ENCODE peak calls at places on chromosomes 4 and X, in seven cellular contexts. R is Panc1, V is HCT116, H is GM12878, E is K562, F is upper lobe of left lung, N is GM23338. O is an unnamed sample. For H3K4me1, the result is how much of the 10 kb centered on the place peaks cover.

GRCh38 chrX:54030329-54030728 is 13.9 kb downstream of the PHF8 start:
- ATAC-seq in R (no peak), V (no peak), H (no peak), E (no peak), F (no peak), N (no peak), O (no peak)

GRCh38 chr4:102878901-102879300 is 10.1 kb downstream of the CISD2 start:
- ATAC-seq in R (no peak), V (no peak), H (no peak), E (no peak), F (no peak), N (no peak), O (no peak)

GRCh38 chr4:87679449-87680169 is 29.5 kb downstream of the DMP1 start:
- ATAC-seq in R (no peak), V (peak), H (peak), E (peak), F (no peak), N (peak), O (peak)

GRCh38 chr4:26307027-26307426 is 13.8 kb upstream of the RBPJ start:
- ATAC-seq in R (no peak), V (no peak), H (no peak), E (peak), F (no peak), N (no peak), O (no peak)

GRCh38 chr4:143294710-143295109 is 42.0 kb upstream of the GAB1 start:
- ATAC-seq in R (no peak), V (no peak), H (no peak), E (no peak), F (no peak), N (no peak), O (peak)

GRCh38 chrX:49960061-49960460 is 37.7 kb downstream of the CLCN5 start:
- ATAC-seq in R (no peak), V (no peak), H (no peak), E (no peak), F (no peak), N (no peak), O (no peak)

GRCh38 chr4:4535590-4535989 is 6.3 kb downstream of the STX18 start:
- ATAC-seq in R (no peak), V (no peak), H (no peak), E (no peak), F (no peak), N (no peak), O (no peak)

GRCh38 chr4:102317459-102317858 is 27.8 kb downstream of the SLC39A8 start:
- ATAC-seq in R (no peak), V (no peak), H (no peak), E (peak), F (no peak), N (no peak), O (no peak)

GRCh38 chr4:83361416-83362196 is 27.0 kb upstream of the HPSE start:
- ATAC-seq in R (no peak), V (no peak), H (no peak), E (peak), F (no peak), N (peak), O (no peak)

GRCh38 chr4:71692198-71692597 is 91.7 kb downstream of the GC start:
- ATAC-seq in R (no peak), V (no peak), H (no peak), E (no peak), F (no peak), N (no peak), O (no peak)

GRCh38 chrX:23803931-23804381 is 21.0 kb downstream of the SAT1 start:
- ATAC-seq in R (no peak), V (no peak), H (no peak), E (no peak), F (peak), N (no peak), O (peak)

GRCh38 chrX:100880368-100880767 is 6.2 kb upstream of the NOX1 start:
- ATAC-seq in R (no peak), V (no peak), H (no peak), E (no peak), F (no peak), N (no peak), O (no peak)

GRCh38 chrX:44747317-44747716 is 96.5 kb upstream of the DUSP21 start:
- ATAC-seq in R (no peak), V (no peak), H (no peak), E (no peak), F (no peak), N (no peak), O (no peak)

GRCh38 chrX:110381216-110381615 is 22.6 kb downstream of the RTL9 start:
- ATAC-seq in R (no peak), V (no peak), H (no peak), E (no peak), F (no peak), N (no peak), O (no peak)

GRCh38 chr4:108215055-108215454 is 46.3 kb upstream of the LEF1 start:
- ATAC-seq in R (no peak), V (no peak), H (no peak), E (no peak), F (no peak), N (no peak), O (no peak)

GRCh38 chr4:95219109-95219508 is 329.7 kb downstream of the UNC5C start:
- ATAC-seq in R (no peak), V (no peak), H (no peak), E (no peak), F (no peak), N (no peak), O (no peak)

GRCh38 chrX:39260965-39261364 is 459.7 kb downstream of the MID1IP1 start:
- ATAC-seq in R (no peak), V (no peak), H (peak), E (no peak), F (no peak), N (no peak), O (no peak)

GRCh38 chr4:87541956-87542709 is 13.0 kb upstream of the SPARCL1 start:
- ATAC-seq in R (no peak), V (no peak), H (no peak), E (no peak), F (no peak), N (no peak), O (no peak)

GRCh38 chr4:188697217-188697616 is 558.0 kb downstream of the TRIML1 start:
- ATAC-seq in R (no peak), V (no peak), H (no peak), E (no peak), F (no peak), N (no peak), O (no peak)

GRCh38 chr4:52633846-52634245 is 25.3 kb downstream of the USP46 start:
- ATAC-seq in R (no peak), V (peak), H (no peak), E (no peak), F (no peak), N (no peak), O (no peak)

GRCh38 chrX:8879750-8880149 is 78.6 kb upstream of the FAM9A start:
- ATAC-seq in R (no peak), V (no peak), H (peak), E (peak), F (no peak), N (peak), O (no peak)

GRCh38 chrX:129836827-129837226 is 6.9 kb downstream of the ZDHHC9 start:
- ATAC-seq in R (no peak), V (no peak), H (no peak), E (peak), F (no peak), N (no peak), O (no peak)

GRCh38 chr4:70946944-70947343 is 44.8 kb downstream of the MOB1B start:
- ATAC-seq in R (no peak), V (no peak), H (no peak), E (no peak), F (no peak), N (no peak), O (no peak)

GRCh38 chr4:87839309-87839946 is 6.7 kb downstream of the MEPE start:
- ATAC-seq in R (no peak), V (peak), H (peak), E (peak), F (no peak), N (peak), O (no peak)

GRCh38 chrX:111123606-111124179 is 27.7 kb downstream of the PAK3 start:
- ATAC-seq in R (no peak), V (no peak), H (peak), E (no peak), F (no peak), N (no peak), O (no peak)

GRCh38 chr4:118987959-118988634 is 99.4 kb downstream of the SYNPO2 start:
- ATAC-seq in R (no peak), V (no peak), H (no peak), E (no peak), F (no peak), N (no peak), O (no peak)

GRCh38 chr4:66016240-66016639 is 346.0 kb upstream of the EPHA5 start:
- ATAC-seq in R (no peak), V (no peak), H (no peak), E (no peak), F (no peak), N (no peak), O (no peak)

GRCh38 chrX:153857348-153857903 is 27.1 kb upstream of the PDZD4 start:
- ATAC-seq in R (no peak), V (no peak), H (no peak), E (peak), F (no peak), N (peak), O (no peak)

GRCh38 chrX:153854702-153855101 is 24.4 kb upstream of the PDZD4 start:
- ATAC-seq in R (no peak), V (no peak), H (no peak), E (no peak), F (no peak), N (peak), O (no peak)

GRCh38 chrX:153851981-153852380 is 21.6 kb upstream of the PDZD4 start:
- ATAC-seq in R (no peak), V (no peak), H (no peak), E (no peak), F (no peak), N (no peak), O (no peak)

GRCh38 chrX:153853902-153854267 is 23.5 kb upstream of the PDZD4 start:
- ATAC-seq in R (no peak), V (no peak), H (no peak), E (peak), F (no peak), N (no peak), O (no peak)

DNA sequence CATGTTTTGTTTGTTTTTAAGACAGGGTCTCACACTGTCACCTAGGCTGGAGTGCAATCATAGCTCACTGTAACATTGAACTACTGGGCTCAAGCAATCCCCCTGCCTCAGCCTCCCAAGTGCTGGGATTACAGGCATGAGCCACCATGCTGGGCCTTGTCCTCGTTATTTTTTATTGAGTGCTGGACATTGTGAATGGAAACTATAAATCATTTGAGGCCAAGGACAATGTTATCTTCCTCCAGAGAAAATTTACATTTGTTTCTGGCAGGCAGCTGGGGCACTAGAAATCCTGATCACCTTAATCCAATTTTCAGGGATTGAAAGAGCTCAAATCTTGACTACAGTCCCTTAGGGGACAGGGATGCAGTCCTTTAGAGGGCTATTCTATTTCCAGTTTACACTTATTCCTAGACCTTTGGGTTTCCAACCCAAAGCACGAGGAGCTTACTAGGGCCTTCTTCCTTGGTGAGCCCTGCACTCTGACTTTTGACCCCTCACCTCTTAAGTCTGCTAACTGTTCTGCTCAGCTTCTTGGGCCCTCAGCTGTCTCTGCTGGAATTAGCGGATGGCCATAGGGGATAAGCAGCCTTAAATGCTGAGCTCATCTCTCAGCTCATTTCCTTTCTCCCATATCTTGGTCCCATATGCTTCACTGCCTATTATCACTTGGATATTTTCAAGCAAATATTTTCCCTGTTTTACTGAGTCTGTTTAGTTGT is 23.0 kb upstream of the PDZD4 start:
- ATAC-seq in R (no peak), V (no peak), H (no peak), E (peak), F (no peak), N (no peak), O (no peak)
- TF ChIP-seq POLR2AphosphoS5 in R (no peak), V (no peak), H (no peak), E (peak), F (no peak), N (no peak), O (no peak)

GRCh38 chrX:41665676-41666075 is 23.1 kb upstream of the GPR34 start:
- ATAC-seq in R (no peak), V (no peak), H (no peak), E (no peak), F (no peak), N (no peak), O (no peak)
- H3K4me1 ChIP-seq in R (under half), V (under half), H (under half), E (under half), F (under half), N (under half), O (under half)

DNA sequence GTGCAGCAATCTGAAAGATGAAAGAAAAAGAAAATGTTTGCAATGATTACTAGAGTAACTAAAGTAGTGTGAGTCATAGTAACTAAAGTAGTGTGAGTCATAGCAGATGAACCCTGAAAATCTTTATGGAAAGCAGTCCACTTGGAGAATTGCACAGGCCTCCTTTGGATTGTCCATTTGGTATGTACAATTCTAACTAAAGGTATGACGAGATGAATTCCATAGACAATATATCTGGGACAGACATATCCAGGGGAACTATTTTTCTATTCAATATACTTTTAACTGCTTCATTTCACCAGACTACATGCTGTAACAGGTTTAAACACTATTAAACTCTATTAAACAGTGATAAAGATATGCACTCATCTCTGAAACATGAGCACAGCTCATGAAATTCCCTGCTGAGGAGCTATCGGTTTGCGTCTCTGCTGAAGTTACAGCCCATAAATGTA is 798.7 kb downstream of the PCDH7 start:
- ATAC-seq in R (no peak), V (peak), H (no peak), E (no peak), F (no peak), N (no peak), O (no peak)
- TF ChIP-seq POLR2AphosphoS5 in R (no peak), V (no peak), H (no peak), E (no peak), F (no peak), N (no peak), O (no peak)

GRCh38 chr4:15735531-15735930 is 32.7 kb downstream of the BST1 start:
- ATAC-seq in R (no peak), V (no peak), H (no peak), E (no peak), F (no peak), N (no peak), O (no peak)
- H3K4me1 ChIP-seq in R (under half), V (under half), H (under half), E (under half), F (under half), N (under half), O (under half)